ENCODE peak calls at places on chromosomes 3 and 15, in nine cellular contexts. One of them, this sample, is unnamed.
A peak's percentile ranks its signal among the peaks of the same experiment; 100 is the strongest.

GRCh38 chr3:171974986-171975837 is 64.2 kb upstream of the FNDC3B start:
- DNase-seq in left colon: no peak
- DNase-seq in A549: no peak
- DNase-seq in RKO: no peak
- DNase-seq in upper lobe of right lung: no peak
- DNase-seq in activated T-helper 1 cell treated with anti-CD3 and anti-CD28 coated beads, Interleukin-12 subunit alpha, Interleukin-12 subunit beta, Interleukin-2, Interleukin-4 antibody, amounts not matched to agents 30 ng/mL and 10 ng/mL and 1 ng/mL, durations not matched to agents 14 hours and 24 hours and 36 hours: no peak
- DNase-seq in A172: peak; percentile 46
- DNase-seq in NCI-H524: no peak
- DNase-seq in kidney glomerular epithelial cell: peak; percentile 24
- DNase-seq in this sample: no peak

GRCh38 chr3:163951397-163951987 is 1126.8 kb downstream of the SI start:
- DNase-seq in left colon: no peak
- DNase-seq in A549: no peak
- DNase-seq in RKO: peak; percentile 30
- DNase-seq in upper lobe of right lung: no peak
- DNase-seq in activated T-helper 1 cell treated with anti-CD3 and anti-CD28 coated beads, Interleukin-12 subunit alpha, Interleukin-12 subunit beta, Interleukin-2, Interleukin-4 antibody, amounts not matched to agents 30 ng/mL and 10 ng/mL and 1 ng/mL, durations not matched to agents 14 hours and 24 hours and 36 hours: no peak
- DNase-seq in A172: peak; percentile 10
- DNase-seq in NCI-H524: peak; percentile 13
- DNase-seq in kidney glomerular epithelial cell: no peak
- DNase-seq in this sample: no peak

GRCh38 chr3:119913021-119913420 is 131.1 kb downstream of the NR1I2 start:
- DNase-seq in left colon: no peak
- DNase-seq in A549: no peak
- DNase-seq in RKO: no peak
- DNase-seq in upper lobe of right lung: no peak
- DNase-seq in activated T-helper 1 cell treated with anti-CD3 and anti-CD28 coated beads, Interleukin-12 subunit alpha, Interleukin-12 subunit beta, Interleukin-2, Interleukin-4 antibody, amounts not matched to agents 30 ng/mL and 10 ng/mL and 1 ng/mL, durations not matched to agents 14 hours and 24 hours and 36 hours: no peak
- DNase-seq in A172: no peak
- DNase-seq in NCI-H524: no peak
- DNase-seq in kidney glomerular epithelial cell: no peak
- DNase-seq in this sample: no peak

GRCh38 chr3:141797167-141797773 is 34.1 kb downstream of the GRK7 start:
- DNase-seq in left colon: peak; percentile 56
- DNase-seq in A549: no peak
- DNase-seq in RKO: no peak
- DNase-seq in upper lobe of right lung: peak; percentile 69
- DNase-seq in activated T-helper 1 cell treated with anti-CD3 and anti-CD28 coated beads, Interleukin-12 subunit alpha, Interleukin-12 subunit beta, Interleukin-2, Interleukin-4 antibody, amounts not matched to agents 30 ng/mL and 10 ng/mL and 1 ng/mL, durations not matched to agents 14 hours and 24 hours and 36 hours: peak; percentile 22
- DNase-seq in A172: no peak
- DNase-seq in NCI-H524: peak; percentile 36
- DNase-seq in kidney glomerular epithelial cell: peak; percentile 53
- DNase-seq in this sample: no peak

GRCh38 chr15:75702431-75702830 is 10.2 kb downstream of the CSPG4 start:
- DNase-seq in left colon: no peak
- DNase-seq in A549: no peak
- DNase-seq in RKO: no peak
- DNase-seq in upper lobe of right lung: no peak
- DNase-seq in activated T-helper 1 cell treated with anti-CD3 and anti-CD28 coated beads, Interleukin-12 subunit alpha, Interleukin-12 subunit beta, Interleukin-2, Interleukin-4 antibody, amounts not matched to agents 30 ng/mL and 10 ng/mL and 1 ng/mL, durations not matched to agents 14 hours and 24 hours and 36 hours: no peak
- DNase-seq in A172: no peak
- DNase-seq in NCI-H524: no peak
- DNase-seq in kidney glomerular epithelial cell: no peak
- DNase-seq in this sample: no peak

GRCh38 chr3:87145553-87145952 is 81.6 kb upstream of the CHMP2B start:
- DNase-seq in left colon: no peak
- DNase-seq in A549: peak; percentile 41
- DNase-seq in RKO: peak; percentile 7
- DNase-seq in upper lobe of right lung: no peak
- DNase-seq in activated T-helper 1 cell treated with anti-CD3 and anti-CD28 coated beads, Interleukin-12 subunit alpha, Interleukin-12 subunit beta, Interleukin-2, Interleukin-4 antibody, amounts not matched to agents 30 ng/mL and 10 ng/mL and 1 ng/mL, durations not matched to agents 14 hours and 24 hours and 36 hours: no peak
- DNase-seq in A172: peak; percentile 44
- DNase-seq in NCI-H524: peak; percentile 4
- DNase-seq in kidney glomerular epithelial cell: no peak
- DNase-seq in this sample: no peak

GRCh38 chr15:77013786-77014136 is 18.8 kb downstream of the PSTPIP1 start:
- DNase-seq in left colon: peak; percentile 37
- DNase-seq in A549: no peak
- DNase-seq in RKO: no peak
- DNase-seq in upper lobe of right lung: no peak
- DNase-seq in activated T-helper 1 cell treated with anti-CD3 and anti-CD28 coated beads, Interleukin-12 subunit alpha, Interleukin-12 subunit beta, Interleukin-2, Interleukin-4 antibody, amounts not matched to agents 30 ng/mL and 10 ng/mL and 1 ng/mL, durations not matched to agents 14 hours and 24 hours and 36 hours: peak; percentile 79
- DNase-seq in A172: no peak
- DNase-seq in NCI-H524: no peak
- DNase-seq in kidney glomerular epithelial cell: no peak
- DNase-seq in this sample: peak; percentile 60

GRCh38 chr15:89837134-89837829 is 22.6 kb upstream of the ANPEP start:
- DNase-seq in left colon: no peak
- DNase-seq in A549: no peak
- DNase-seq in RKO: no peak
- DNase-seq in upper lobe of right lung: no peak
- DNase-seq in activated T-helper 1 cell treated with anti-CD3 and anti-CD28 coated beads, Interleukin-12 subunit alpha, Interleukin-12 subunit beta, Interleukin-2, Interleukin-4 antibody, amounts not matched to agents 30 ng/mL and 10 ng/mL and 1 ng/mL, durations not matched to agents 14 hours and 24 hours and 36 hours: no peak
- DNase-seq in A172: no peak
- DNase-seq in NCI-H524: no peak
- DNase-seq in kidney glomerular epithelial cell: peak; percentile 15
- DNase-seq in this sample: no peak

GRCh38 chr3:50167069-50167781 is 12.1 kb downstream of the SEMA3F start:
- DNase-seq in left colon: peak; percentile 56
- DNase-seq in A549: no peak
- DNase-seq in RKO: no peak
- DNase-seq in upper lobe of right lung: no peak
- DNase-seq in activated T-helper 1 cell treated with anti-CD3 and anti-CD28 coated beads, Interleukin-12 subunit alpha, Interleukin-12 subunit beta, Interleukin-2, Interleukin-4 antibody, amounts not matched to agents 30 ng/mL and 10 ng/mL and 1 ng/mL, durations not matched to agents 14 hours and 24 hours and 36 hours: no peak
- DNase-seq in A172: peak; percentile 73
- DNase-seq in NCI-H524: no peak
- DNase-seq in kidney glomerular epithelial cell: peak; percentile 83
- DNase-seq in this sample: peak; percentile 70

GRCh38 chr3:178417736-178418135 is 118.5 kb upstream of the KCNMB2 start:
- DNase-seq in left colon: no peak
- DNase-seq in A549: no peak
- DNase-seq in RKO: no peak
- DNase-seq in upper lobe of right lung: no peak
- DNase-seq in activated T-helper 1 cell treated with anti-CD3 and anti-CD28 coated beads, Interleukin-12 subunit alpha, Interleukin-12 subunit beta, Interleukin-2, Interleukin-4 antibody, amounts not matched to agents 30 ng/mL and 10 ng/mL and 1 ng/mL, durations not matched to agents 14 hours and 24 hours and 36 hours: no peak
- DNase-seq in A172: no peak
- DNase-seq in NCI-H524: no peak
- DNase-seq in kidney glomerular epithelial cell: no peak
- DNase-seq in this sample: no peak

GRCh38 chr3:65728138-65728537 is 310.6 kb downstream of the MAGI1 start:
- DNase-seq in left colon: no peak
- DNase-seq in A549: no peak
- DNase-seq in RKO: no peak
- DNase-seq in upper lobe of right lung: no peak
- DNase-seq in activated T-helper 1 cell treated with anti-CD3 and anti-CD28 coated beads, Interleukin-12 subunit alpha, Interleukin-12 subunit beta, Interleukin-2, Interleukin-4 antibody, amounts not matched to agents 30 ng/mL and 10 ng/mL and 1 ng/mL, durations not matched to agents 14 hours and 24 hours and 36 hours: no peak
- DNase-seq in A172: no peak
- DNase-seq in NCI-H524: no peak
- DNase-seq in kidney glomerular epithelial cell: no peak
- DNase-seq in this sample: no peak

GRCh38 chr15:66650433-66650832 is 51.6 kb upstream of the SMAD6 start:
- DNase-seq in left colon: no peak
- DNase-seq in A549: peak; percentile 27
- DNase-seq in RKO: no peak
- DNase-seq in upper lobe of right lung: peak; percentile 82
- DNase-seq in activated T-helper 1 cell treated with anti-CD3 and anti-CD28 coated beads, Interleukin-12 subunit alpha, Interleukin-12 subunit beta, Interleukin-2, Interleukin-4 antibody, amounts not matched to agents 30 ng/mL and 10 ng/mL and 1 ng/mL, durations not matched to agents 14 hours and 24 hours and 36 hours: no peak
- DNase-seq in A172: peak; percentile 54
- DNase-seq in NCI-H524: no peak
- DNase-seq in kidney glomerular epithelial cell: no peak
- DNase-seq in this sample: no peak

GRCh38 chr3:133894334-133895207 is 1.1 kb downstream of the RAB6B start:
- DNase-seq in left colon: no peak
- DNase-seq in A549: no peak
- DNase-seq in RKO: no peak
- DNase-seq in upper lobe of right lung: no peak
- DNase-seq in activated T-helper 1 cell treated with anti-CD3 and anti-CD28 coated beads, Interleukin-12 subunit alpha, Interleukin-12 subunit beta, Interleukin-2, Interleukin-4 antibody, amounts not matched to agents 30 ng/mL and 10 ng/mL and 1 ng/mL, durations not matched to agents 14 hours and 24 hours and 36 hours: no peak
- DNase-seq in A172: no peak
- DNase-seq in NCI-H524: no peak
- DNase-seq in kidney glomerular epithelial cell: no peak
- DNase-seq in this sample: no peak

GRCh38 chr3:46934508-46935167 is 41.9 kb downstream of the CCDC12 start:
- DNase-seq in left colon: no peak
- DNase-seq in A549: peak; percentile 16
- DNase-seq in RKO: peak; percentile 38
- DNase-seq in upper lobe of right lung: peak; percentile 78
- DNase-seq in activated T-helper 1 cell treated with anti-CD3 and anti-CD28 coated beads, Interleukin-12 subunit alpha, Interleukin-12 subunit beta, Interleukin-2, Interleukin-4 antibody, amounts not matched to agents 30 ng/mL and 10 ng/mL and 1 ng/mL, durations not matched to agents 14 hours and 24 hours and 36 hours: no peak
- DNase-seq in A172: peak; percentile 60
- DNase-seq in NCI-H524: no peak
- DNase-seq in kidney glomerular epithelial cell: no peak
- DNase-seq in this sample: peak; percentile 68

GRCh38 chr15:72112111-72112510 is 5.8 kb downstream of the MYO9A start:
- DNase-seq in left colon: no peak
- DNase-seq in A549: no peak
- DNase-seq in RKO: no peak
- DNase-seq in upper lobe of right lung: no peak
- DNase-seq in activated T-helper 1 cell treated with anti-CD3 and anti-CD28 coated beads, Interleukin-12 subunit alpha, Interleukin-12 subunit beta, Interleukin-2, Interleukin-4 antibody, amounts not matched to agents 30 ng/mL and 10 ng/mL and 1 ng/mL, durations not matched to agents 14 hours and 24 hours and 36 hours: no peak
- DNase-seq in A172: no peak
- DNase-seq in NCI-H524: no peak
- DNase-seq in kidney glomerular epithelial cell: no peak
- DNase-seq in this sample: no peak

GRCh38 chr3:140251678-140252077 is 316.7 kb downstream of the CLSTN2 start:
- DNase-seq in left colon: no peak
- DNase-seq in A549: no peak
- DNase-seq in RKO: no peak
- DNase-seq in upper lobe of right lung: no peak
- DNase-seq in activated T-helper 1 cell treated with anti-CD3 and anti-CD28 coated beads, Interleukin-12 subunit alpha, Interleukin-12 subunit beta, Interleukin-2, Interleukin-4 antibody, amounts not matched to agents 30 ng/mL and 10 ng/mL and 1 ng/mL, durations not matched to agents 14 hours and 24 hours and 36 hours: no peak
- DNase-seq in A172: no peak
- DNase-seq in NCI-H524: peak; percentile 44
- DNase-seq in kidney glomerular epithelial cell: no peak
- DNase-seq in this sample: no peak

GRCh38 chr3:177448987-177449975 is 252.0 kb upstream of the TBL1XR1 start:
- DNase-seq in left colon: no peak
- DNase-seq in A549: no peak
- DNase-seq in RKO: no peak
- DNase-seq in upper lobe of right lung: peak; percentile 67
- DNase-seq in activated T-helper 1 cell treated with anti-CD3 and anti-CD28 coated beads, Interleukin-12 subunit alpha, Interleukin-12 subunit beta, Interleukin-2, Interleukin-4 antibody, amounts not matched to agents 30 ng/mL and 10 ng/mL and 1 ng/mL, durations not matched to agents 14 hours and 24 hours and 36 hours: no peak
- DNase-seq in A172: peak; percentile 44
- DNase-seq in NCI-H524: no peak
- DNase-seq in kidney glomerular epithelial cell: peak; percentile 68
- DNase-seq in this sample: peak; percentile 83

GRCh38 chr3:198081421-198081844 is 121.4 kb downstream of the LMLN start:
- DNase-seq in left colon: no peak
- DNase-seq in A549: no peak
- DNase-seq in RKO: no peak
- DNase-seq in upper lobe of right lung: no peak
- DNase-seq in activated T-helper 1 cell treated with anti-CD3 and anti-CD28 coated beads, Interleukin-12 subunit alpha, Interleukin-12 subunit beta, Interleukin-2, Interleukin-4 antibody, amounts not matched to agents 30 ng/mL and 10 ng/mL and 1 ng/mL, durations not matched to agents 14 hours and 24 hours and 36 hours: no peak
- DNase-seq in A172: no peak
- DNase-seq in NCI-H524: peak; percentile 76
- DNase-seq in kidney glomerular epithelial cell: no peak
- DNase-seq in this sample: no peak

GRCh38 chr3:35223636-35224035 is 415.7 kb upstream of the ARPP21 start:
- DNase-seq in left colon: no peak
- DNase-seq in A549: no peak
- DNase-seq in RKO: no peak
- DNase-seq in upper lobe of right lung: no peak
- DNase-seq in activated T-helper 1 cell treated with anti-CD3 and anti-CD28 coated beads, Interleukin-12 subunit alpha, Interleukin-12 subunit beta, Interleukin-2, Interleukin-4 antibody, amounts not matched to agents 30 ng/mL and 10 ng/mL and 1 ng/mL, durations not matched to agents 14 hours and 24 hours and 36 hours: no peak
- DNase-seq in A172: no peak
- DNase-seq in NCI-H524: no peak
- DNase-seq in kidney glomerular epithelial cell: no peak
- DNase-seq in this sample: no peak

GRCh38 chr3:28575100-28575747 is 226.6 kb upstream of the AZI2 start:
- DNase-seq in left colon: peak; percentile 5
- DNase-seq in A549: no peak
- DNase-seq in RKO: no peak
- DNase-seq in upper lobe of right lung: peak; percentile 65
- DNase-seq in activated T-helper 1 cell treated with anti-CD3 and anti-CD28 coated beads, Interleukin-12 subunit alpha, Interleukin-12 subunit beta, Interleukin-2, Interleukin-4 antibody, amounts not matched to agents 30 ng/mL and 10 ng/mL and 1 ng/mL, durations not matched to agents 14 hours and 24 hours and 36 hours: no peak
- DNase-seq in A172: no peak
- DNase-seq in NCI-H524: peak; percentile 63
- DNase-seq in kidney glomerular epithelial cell: no peak
- DNase-seq in this sample: no peak

GRCh38 chr15:63718590-63719035 is 115.1 kb downstream of the HERC1 start:
- DNase-seq in left colon: no peak
- DNase-seq in A549: peak; percentile 59
- DNase-seq in RKO: no peak
- DNase-seq in upper lobe of right lung: no peak
- DNase-seq in activated T-helper 1 cell treated with anti-CD3 and anti-CD28 coated beads, Interleukin-12 subunit alpha, Interleukin-12 subunit beta, Interleukin-2, Interleukin-4 antibody, amounts not matched to agents 30 ng/mL and 10 ng/mL and 1 ng/mL, durations not matched to agents 14 hours and 24 hours and 36 hours: no peak
- DNase-seq in A172: peak; percentile 64
- DNase-seq in NCI-H524: no peak
- DNase-seq in kidney glomerular epithelial cell: no peak
- DNase-seq in this sample: peak; percentile 63

GRCh38 chr3:141651405-141651804 is 86.7 kb upstream of the RNF7 start:
- DNase-seq in left colon: no peak
- DNase-seq in A549: no peak
- DNase-seq in RKO: no peak
- DNase-seq in upper lobe of right lung: no peak
- DNase-seq in activated T-helper 1 cell treated with anti-CD3 and anti-CD28 coated beads, Interleukin-12 subunit alpha, Interleukin-12 subunit beta, Interleukin-2, Interleukin-4 antibody, amounts not matched to agents 30 ng/mL and 10 ng/mL and 1 ng/mL, durations not matched to agents 14 hours and 24 hours and 36 hours: no peak
- DNase-seq in A172: no peak
- DNase-seq in NCI-H524: no peak
- DNase-seq in kidney glomerular epithelial cell: no peak
- DNase-seq in this sample: no peak

GRCh38 chr3:139794469-139795265 is 116.9 kb upstream of the NMNAT3 start:
- DNase-seq in left colon: no peak
- DNase-seq in A549: no peak
- DNase-seq in RKO: peak; percentile 20
- DNase-seq in upper lobe of right lung: no peak
- DNase-seq in activated T-helper 1 cell treated with anti-CD3 and anti-CD28 coated beads, Interleukin-12 subunit alpha, Interleukin-12 subunit beta, Interleukin-2, Interleukin-4 antibody, amounts not matched to agents 30 ng/mL and 10 ng/mL and 1 ng/mL, durations not matched to agents 14 hours and 24 hours and 36 hours: no peak
- DNase-seq in A172: no peak
- DNase-seq in NCI-H524: no peak
- DNase-seq in kidney glomerular epithelial cell: no peak
- DNase-seq in this sample: no peak

GRCh38 chr15:80811781-80812180 is 32.6 kb downstream of the CEMIP start:
- DNase-seq in left colon: no peak
- DNase-seq in A549: no peak
- DNase-seq in RKO: no peak
- DNase-seq in upper lobe of right lung: no peak
- DNase-seq in activated T-helper 1 cell treated with anti-CD3 and anti-CD28 coated beads, Interleukin-12 subunit alpha, Interleukin-12 subunit beta, Interleukin-2, Interleukin-4 antibody, amounts not matched to agents 30 ng/mL and 10 ng/mL and 1 ng/mL, durations not matched to agents 14 hours and 24 hours and 36 hours: no peak
- DNase-seq in A172: no peak
- DNase-seq in NCI-H524: no peak
- DNase-seq in kidney glomerular epithelial cell: no peak
- DNase-seq in this sample: no peak

GRCh38 chr3:100129944-100130343 is 15.6 kb upstream of the FILIP1L start:
- DNase-seq in left colon: no peak
- DNase-seq in A549: no peak
- DNase-seq in RKO: no peak
- DNase-seq in upper lobe of right lung: no peak
- DNase-seq in activated T-helper 1 cell treated with anti-CD3 and anti-CD28 coated beads, Interleukin-12 subunit alpha, Interleukin-12 subunit beta, Interleukin-2, Interleukin-4 antibody, amounts not matched to agents 30 ng/mL and 10 ng/mL and 1 ng/mL, durations not matched to agents 14 hours and 24 hours and 36 hours: no peak
- DNase-seq in A172: no peak
- DNase-seq in NCI-H524: no peak
- DNase-seq in kidney glomerular epithelial cell: no peak
- DNase-seq in this sample: no peak

GRCh38 chr15:62779041-62779810 is 263.3 kb upstream of the TPM1 start:
- DNase-seq in left colon: no peak
- DNase-seq in A549: peak; percentile 19
- DNase-seq in RKO: no peak
- DNase-seq in upper lobe of right lung: no peak
- DNase-seq in activated T-helper 1 cell treated with anti-CD3 and anti-CD28 coated beads, Interleukin-12 subunit alpha, Interleukin-12 subunit beta, Interleukin-2, Interleukin-4 antibody, amounts not matched to agents 30 ng/mL and 10 ng/mL and 1 ng/mL, durations not matched to agents 14 hours and 24 hours and 36 hours: no peak
- DNase-seq in A172: peak; percentile 54
- DNase-seq in NCI-H524: no peak
- DNase-seq in kidney glomerular epithelial cell: no peak
- DNase-seq in this sample: no peak

GRCh38 chr15:78507831-78508160 is 419 bp downstream of the HYKK start:
- DNase-seq in left colon: no peak
- DNase-seq in A549: no peak
- DNase-seq in RKO: peak; percentile 18
- DNase-seq in upper lobe of right lung: no peak
- DNase-seq in activated T-helper 1 cell treated with anti-CD3 and anti-CD28 coated beads, Interleukin-12 subunit alpha, Interleukin-12 subunit beta, Interleukin-2, Interleukin-4 antibody, amounts not matched to agents 30 ng/mL and 10 ng/mL and 1 ng/mL, durations not matched to agents 14 hours and 24 hours and 36 hours: no peak
- DNase-seq in A172: peak; percentile 3
- DNase-seq in NCI-H524: no peak
- DNase-seq in kidney glomerular epithelial cell: no peak
- DNase-seq in this sample: no peak

GRCh38 chr3:46931631-46932441 is 44.7 kb downstream of the CCDC12 start:
- DNase-seq in left colon: peak; percentile 79
- DNase-seq in A549: peak; percentile 35
- DNase-seq in RKO: no peak
- DNase-seq in upper lobe of right lung: peak; percentile 84
- DNase-seq in activated T-helper 1 cell treated with anti-CD3 and anti-CD28 coated beads, Interleukin-12 subunit alpha, Interleukin-12 subunit beta, Interleukin-2, Interleukin-4 antibody, amounts not matched to agents 30 ng/mL and 10 ng/mL and 1 ng/mL, durations not matched to agents 14 hours and 24 hours and 36 hours: no peak
- DNase-seq in A172: peak; percentile 57
- DNase-seq in NCI-H524: no peak
- DNase-seq in kidney glomerular epithelial cell: no peak
- DNase-seq in this sample: no peak

GRCh38 chr15:36999778-37000177 is 100.6 kb downstream of the MEIS2 start:
- DNase-seq in left colon: no peak
- DNase-seq in A549: no peak
- DNase-seq in RKO: no peak
- DNase-seq in upper lobe of right lung: no peak
- DNase-seq in activated T-helper 1 cell treated with anti-CD3 and anti-CD28 coated beads, Interleukin-12 subunit alpha, Interleukin-12 subunit beta, Interleukin-2, Interleukin-4 antibody, amounts not matched to agents 30 ng/mL and 10 ng/mL and 1 ng/mL, durations not matched to agents 14 hours and 24 hours and 36 hours: no peak
- DNase-seq in A172: no peak
- DNase-seq in NCI-H524: no peak
- DNase-seq in kidney glomerular epithelial cell: no peak
- DNase-seq in this sample: no peak

GRCh38 chr15:69593981-69594966 is 141.7 kb downstream of the RPLP1 start:
- DNase-seq in left colon: peak; percentile 88
- DNase-seq in A549: peak; percentile 98
- DNase-seq in RKO: no peak
- DNase-seq in upper lobe of right lung: peak; percentile 95
- DNase-seq in activated T-helper 1 cell treated with anti-CD3 and anti-CD28 coated beads, Interleukin-12 subunit alpha, Interleukin-12 subunit beta, Interleukin-2, Interleukin-4 antibody, amounts not matched to agents 30 ng/mL and 10 ng/mL and 1 ng/mL, durations not matched to agents 14 hours and 24 hours and 36 hours: no peak
- DNase-seq in A172: peak; percentile 78
- DNase-seq in NCI-H524: peak; percentile 93
- DNase-seq in kidney glomerular epithelial cell: peak; percentile 67
- DNase-seq in this sample: peak; percentile 92

GRCh38 chr3:2921903-2922302 is 188.3 kb downstream of the IL5RA start:
- DNase-seq in left colon: no peak
- DNase-seq in A549: peak; percentile 24
- DNase-seq in RKO: peak; percentile 61
- DNase-seq in upper lobe of right lung: no peak
- DNase-seq in activated T-helper 1 cell treated with anti-CD3 and anti-CD28 coated beads, Interleukin-12 subunit alpha, Interleukin-12 subunit beta, Interleukin-2, Interleukin-4 antibody, amounts not matched to agents 30 ng/mL and 10 ng/mL and 1 ng/mL, durations not matched to agents 14 hours and 24 hours and 36 hours: no peak
- DNase-seq in A172: peak; percentile 11
- DNase-seq in NCI-H524: peak; percentile 61
- DNase-seq in kidney glomerular epithelial cell: peak; percentile 61
- DNase-seq in this sample: no peak